ENCODE peak calls at places on chromosome 18, in four cellular contexts. E is GM12878, U is K562, P is HepG2. Z is an unnamed sample. For H3K4me1, the result is how much of the 10 kb centered on the place peaks cover.

GRCh38 chr18:68549257-68549871 is 165.5 kb downstream of the TMX3 start:
- DNase-seq in E (no peak), U (no peak), P (no peak), Z (no peak)

GRCh38 chr18:25284861-25285574 is 66.9 kb downstream of the ZNF521 start:
- DNase-seq in E (no peak), U (no peak), P (no peak), Z (no peak)

GRCh38 chr18:73597832-73598615 is 549.6 kb downstream of the FBXO15 start:
- DNase-seq in E (no peak), U (no peak), P (no peak), Z (no peak)

GRCh38 chr18:11268691-11269686 is 119.6 kb upstream of the PIEZO2 start:
- DNase-seq in E (no peak), U (no peak), P (no peak), Z (no peak)

GRCh38 chr18:61975526-61976326 is 82.9 kb upstream of the RNF152 start:
- DNase-seq in E (no peak), U (no peak), P (no peak), Z (no peak)

GRCh38 chr18:72898870-72899840 is 31.4 kb upstream of the NETO1 start:
- DNase-seq in E (no peak), U (no peak), P (peak), Z (no peak)

GRCh38 chr18:13227910-13228309 is 9.3 kb downstream of the LDLRAD4 start:
- DNase-seq in E (no peak), U (no peak), P (no peak), Z (no peak)

GRCh38 chr18:54532222-54532621 is 58.8 kb upstream of the DYNAP start:
- DNase-seq in E (no peak), U (no peak), P (no peak), Z (no peak)

GRCh38 chr18:50839341-50839740 is 19.5 kb upstream of the MRO start:
- DNase-seq in E (no peak), U (no peak), P (no peak), Z (no peak)

GRCh38 chr18:55000529-55000928 is 41.3 kb upstream of the CCDC68 start:
- DNase-seq in E (no peak), U (no peak), P (no peak), Z (no peak)

GRCh38 chr18:12246849-12247808 is 7.0 kb upstream of the CIDEA start:
- DNase-seq in E (no peak), U (peak), P (peak), Z (no peak)

GRCh38 chr18:286515-287310 is 18.9 kb upstream of the THOC1 start:
- DNase-seq in E (no peak), U (no peak), P (peak), Z (no peak)

GRCh38 chr18:63917831-63918230 is 10.1 kb downstream of the SERPINB10 start:
- DNase-seq in E (no peak), U (no peak), P (no peak), Z (no peak)

GRCh38 chr18:34834897-34835296 is 124.8 kb downstream of the DTNA start:
- DNase-seq in E (no peak), U (no peak), P (no peak), Z (no peak)

GRCh38 chr18:63963610-63964256 is 6.1 kb upstream of the SERPINB8 start:
- DNase-seq in E (no peak), U (no peak), P (peak), Z (peak)

GRCh38 chr18:37538526-37539205 is 26.9 kb downstream of the CELF4 start:
- DNase-seq in E (no peak), U (no peak), P (no peak), Z (no peak)

GRCh38 chr18:34131008-34131407 is 93.7 kb downstream of the NOL4 start:
- DNase-seq in E (no peak), U (no peak), P (no peak), Z (no peak)

GRCh38 chr18:50280707-50281294 is 522 bp downstream of the MBD1 start:
- DNase-seq in E (no peak), U (no peak), P (no peak), Z (no peak)

GRCh38 chr18:14747513-14748474 is at the start of gene ANKRD30B:
- DNase-seq in E (no peak), U (no peak), P (no peak), Z (no peak)

GRCh38 chr18:10563886-10564285 is 38.1 kb downstream of the NAPG start:
- DNase-seq in E (no peak), U (no peak), P (no peak), Z (no peak)

GRCh38 chr18:23228102-23229051 is 93.1 kb downstream of the CABLES1 start:
- DNase-seq in E (peak), U (no peak), P (no peak), Z (no peak)

GRCh38 chr18:471701-472100 is 28.8 kb downstream of the COLEC12 start:
- DNase-seq in E (no peak), U (no peak), P (no peak), Z (no peak)

GRCh38 chr18:415627-416612 is 84.6 kb downstream of the COLEC12 start:
- DNase-seq in E (no peak), U (no peak), P (no peak), Z (no peak)

GRCh38 chr18:51767293-51767692 is 569.8 kb upstream of the MEX3C start:
- DNase-seq in E (no peak), U (no peak), P (no peak), Z (no peak)

DNA sequence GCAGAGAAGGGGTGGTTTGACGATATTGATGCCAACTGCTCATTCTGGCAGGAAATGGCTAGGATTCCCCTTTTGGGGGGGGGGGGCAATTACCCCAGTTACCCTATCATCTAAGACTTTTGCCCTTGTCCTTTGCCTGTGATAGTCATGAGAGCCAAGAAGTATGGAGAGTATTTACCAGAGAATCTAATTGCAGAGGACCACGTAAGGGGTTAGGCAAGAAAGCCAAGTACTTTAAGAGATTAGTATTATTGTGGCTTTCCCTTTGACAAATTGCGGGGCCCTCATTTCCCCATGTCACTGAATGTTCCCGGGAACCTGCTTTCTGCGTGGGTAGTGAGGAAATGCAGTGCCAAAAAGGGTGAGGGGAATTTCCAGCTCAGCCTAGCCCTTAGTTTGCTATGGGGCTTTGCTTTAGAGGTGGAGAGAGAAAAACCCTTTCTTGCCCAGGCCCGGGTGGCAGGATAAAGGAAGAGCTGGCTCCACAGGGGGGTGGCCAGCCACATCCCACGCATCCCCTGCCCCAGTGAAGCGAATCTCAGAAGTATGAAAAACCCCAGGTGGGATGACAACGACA is 1.5 kb downstream of the AQP4 start:
- DNase-seq in E (no peak), U (no peak), P (no peak), Z (no peak)
- TF ChIP-seq ZBTB33 in E (no peak), U (no peak), P (no peak), Z (no peak)

GRCh38 chr18:48318481-48318880 is 90.7 kb downstream of the ZBTB7C start:
- DNase-seq in E (no peak), U (no peak), P (no peak), Z (no peak)
- H3K4me1 ChIP-seq in E (under half), U (under half), P (under half), Z (under half)

GRCh38 chr18:79395308-79395640 is 456 bp upstream of the NFATC1 start:
- DNase-seq in E (no peak), U (no peak), P (no peak), Z (no peak)

GRCh38 chr18:79395761-79396404 is at the start of gene NFATC1:
- DNase-seq in E (no peak), U (peak), P (no peak), Z (no peak)

GRCh38 chr18:79393181-79393598 is 2.5 kb upstream of the NFATC1 start:
- DNase-seq in E (no peak), U (no peak), P (no peak), Z (no peak)

GRCh38 chr18:79393626-79394401 is 1.9 kb upstream of the NFATC1 start:
- DNase-seq in E (no peak), U (peak), P (peak), Z (peak)

DNA sequence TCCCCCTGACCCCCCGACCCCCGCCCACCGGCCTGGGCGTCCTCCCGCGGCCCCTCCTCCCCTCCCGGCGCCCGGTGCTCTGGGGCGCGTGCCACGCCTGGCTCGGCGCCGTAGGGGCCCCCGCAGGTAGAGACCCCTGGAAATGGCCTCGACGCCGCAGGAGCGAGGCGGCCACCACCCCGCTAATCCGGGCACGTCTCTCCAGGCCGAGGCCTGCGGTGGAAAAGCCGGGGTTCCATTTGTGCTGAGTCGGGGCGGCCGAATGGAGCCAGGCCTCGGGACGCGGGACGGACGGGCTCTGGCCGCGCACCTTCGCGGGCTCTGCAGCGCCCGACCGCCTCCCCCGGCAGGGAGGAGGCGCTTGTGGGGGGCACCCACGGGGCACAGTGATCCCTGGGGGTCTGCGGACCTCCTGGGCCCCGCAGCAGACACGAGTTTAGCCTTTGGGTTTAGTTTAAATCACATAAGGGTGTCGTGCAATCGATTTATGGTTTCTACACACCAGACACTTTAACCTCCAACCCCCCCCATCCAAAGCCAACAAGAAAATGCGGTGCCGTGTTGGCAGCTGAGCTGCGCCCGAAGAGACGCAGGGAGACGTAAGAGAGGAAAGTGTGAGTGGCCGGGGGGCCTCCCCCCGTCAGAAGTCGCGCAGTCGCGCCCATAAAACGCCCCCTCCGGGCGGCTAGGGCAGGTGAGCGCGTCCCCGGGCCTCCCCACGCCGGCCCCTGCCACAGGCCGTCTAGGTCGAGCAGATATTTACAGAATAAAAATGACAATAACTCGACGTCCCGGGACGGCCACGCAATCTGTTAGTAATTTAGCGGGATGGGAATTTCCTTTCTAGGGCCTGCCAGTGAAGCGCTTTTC is 1.1 kb upstream of the NFATC1 start:
- DNase-seq in E (no peak), U (no peak), P (no peak), Z (no peak)
- TF ChIP-seq CEBPB in E (no peak), U (no peak), P (no peak), Z (no peak)

GRCh38 chr18:46369323-46369722 is 265.1 kb downstream of the HAUS1 start:
- DNase-seq in E (no peak), U (no peak), P (no peak), Z (no peak)
- TF ChIP-seq ZBTB33 in E (no peak), U (no peak), P (no peak), Z (no peak)

GRCh38 chr18:9109523-9109922 is 7.0 kb downstream of the NDUFV2 start:
- DNase-seq in E (no peak), U (no peak), P (no peak), Z (no peak)
- H3K4me1 ChIP-seq in E (under half), U (under half), P (half or more), Z (under half)

GRCh38 chr18:21997207-21998143 is 171.9 kb upstream of the GATA6 start:
- DNase-seq in E (peak), U (peak), P (peak), Z (peak)
- TF ChIP-seq CEBPB in E (no peak), U (peak), P (no peak), Z (no peak)

DNA sequence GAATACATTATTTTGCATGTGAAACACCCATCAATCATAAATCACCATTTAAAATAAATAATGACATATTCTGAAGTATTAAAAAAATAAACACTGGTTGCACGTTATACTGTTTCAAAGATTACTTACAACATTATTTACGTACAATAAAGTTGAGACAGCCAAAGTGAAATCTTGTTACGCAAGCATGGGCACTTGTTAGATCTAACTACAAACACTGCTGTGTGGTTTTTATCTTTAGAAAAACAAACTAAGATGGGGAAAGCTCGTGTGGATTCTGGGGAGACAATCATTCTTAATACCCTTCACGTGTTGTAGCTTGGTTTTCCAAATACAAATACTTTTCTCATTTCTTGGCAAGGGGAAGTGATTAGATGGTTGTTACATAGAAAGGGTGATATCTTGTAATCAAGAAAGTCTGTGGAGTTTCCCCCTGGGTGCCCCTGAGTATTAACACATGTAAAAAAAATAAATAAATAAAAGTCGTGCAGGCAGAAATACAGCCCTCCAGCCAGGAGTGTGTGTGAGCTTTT is 125.8 kb upstream of the LMAN1 start:
- DNase-seq in E (no peak), U (no peak), P (no peak), Z (no peak)
- TF ChIP-seq ZBTB33 in E (no peak), U (no peak), P (no peak), Z (no peak)

DNA sequence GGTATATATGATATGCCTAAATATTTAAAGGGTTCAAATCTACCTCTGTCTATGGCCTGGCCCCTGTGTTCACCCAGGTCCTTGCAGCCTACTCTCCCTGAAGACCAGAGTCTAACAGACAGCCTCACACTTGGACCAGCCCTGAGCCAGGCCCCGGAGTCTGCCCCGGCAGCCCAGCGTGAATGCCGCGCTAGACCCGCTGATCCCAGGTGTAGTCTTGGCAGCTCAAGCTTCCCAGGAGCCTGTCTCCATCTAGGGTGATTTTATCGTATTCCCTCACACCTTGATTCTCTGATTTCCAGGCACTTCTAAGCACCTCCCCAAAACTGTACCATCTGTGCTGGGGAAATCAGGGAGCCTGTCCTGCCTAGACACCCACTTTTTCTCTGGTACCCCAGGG is 33.8 kb downstream of the ZNF532 start:
- DNase-seq in E (no peak), U (no peak), P (no peak), Z (no peak)
- H3K4me1 ChIP-seq in E (under half), U (under half), P (under half), Z (under half)

Z was measured in HCT116.